ENCODE peak calls at places on chromosomes 5 and 9, in four cellular contexts. One of them, this sample, is unnamed.

GRCh38 chr5:42423285-42424152 is at the start of gene GHR:
- DNase-seq in esophagus squamous epithelium: no peak
- DNase-seq in tibial nerve: peak; percentile 79
- DNase-seq in spleen: peak; percentile 80
- DNase-seq in this sample: peak; percentile 55

GRCh38 chr5:133400831-133401351 is 211.4 kb downstream of the FSTL4 start:
- DNase-seq in spleen: peak; percentile 59
- DNase-seq in tibial nerve: no peak
- DNase-seq in esophagus squamous epithelium: no peak
- DNase-seq in this sample: no peak

GRCh38 chr5:176692326-176692725 is 45.0 kb downstream of the TSPAN17 start:
- DNase-seq in spleen: no peak
- DNase-seq in tibial nerve: no peak
- DNase-seq in esophagus squamous epithelium: no peak
- DNase-seq in this sample: no peak

GRCh38 chr9:86093788-86094555 is 5.4 kb downstream of the GOLM1 start:
- DNase-seq in esophagus squamous epithelium: no peak
- DNase-seq in spleen: no peak
- DNase-seq in tibial nerve: no peak
- DNase-seq in this sample: no peak

GRCh38 chr9:96646081-96646991 is 8.8 kb downstream of the PRXL2C start:
- DNase-seq in esophagus squamous epithelium: no peak
- DNase-seq in spleen: no peak
- DNase-seq in tibial nerve: peak; percentile 14
- DNase-seq in this sample: no peak

GRCh38 chr5:55331321-55331720 is 23.5 kb downstream of the MTREX start:
- DNase-seq in esophagus squamous epithelium: no peak
- DNase-seq in tibial nerve: no peak
- DNase-seq in spleen: no peak
- DNase-seq in this sample: no peak

GRCh38 chr9:7293091-7293490 is 506.5 kb downstream of the DMAC1 start:
- DNase-seq in esophagus squamous epithelium: no peak
- DNase-seq in tibial nerve: no peak
- DNase-seq in spleen: no peak
- DNase-seq in this sample: no peak

GRCh38 chr9:2276296-2276695 is 261.1 kb downstream of the SMARCA2 start:
- DNase-seq in spleen: no peak
- DNase-seq in esophagus squamous epithelium: no peak
- DNase-seq in tibial nerve: no peak
- DNase-seq in this sample: no peak

GRCh38 chr9:69120380-69121154 is 53.5 kb upstream of the TJP2 start:
- DNase-seq in esophagus squamous epithelium: no peak
- DNase-seq in spleen: no peak
- DNase-seq in tibial nerve: no peak
- DNase-seq in this sample: no peak

GRCh38 chr5:26945881-26946280 is 92.5 kb downstream of the CDH9 start:
- DNase-seq in spleen: no peak
- DNase-seq in tibial nerve: no peak
- DNase-seq in esophagus squamous epithelium: no peak
- DNase-seq in this sample: no peak

GRCh38 chr5:80239680-80240367 is 16.0 kb downstream of the SERINC5 start:
- DNase-seq in esophagus squamous epithelium: no peak
- DNase-seq in spleen: no peak
- DNase-seq in tibial nerve: no peak
- DNase-seq in this sample: no peak

GRCh38 chr5:2017540-2018389 is 135.0 kb upstream of the IRX4 start:
- DNase-seq in spleen: no peak
- DNase-seq in esophagus squamous epithelium: no peak
- DNase-seq in tibial nerve: no peak
- DNase-seq in this sample: no peak

GRCh38 chr5:35815089-35815936 is 41.4 kb upstream of the IL7R start:
- DNase-seq in tibial nerve: no peak
- DNase-seq in esophagus squamous epithelium: no peak
- DNase-seq in spleen: no peak
- DNase-seq in this sample: no peak

GRCh38 chr9:14298607-14299022 is 15.3 kb downstream of the NFIB start:
- DNase-seq in esophagus squamous epithelium: no peak
- DNase-seq in spleen: no peak
- DNase-seq in tibial nerve: no peak
- DNase-seq in this sample: no peak

GRCh38 chr9:76894198-76894597 is 11.7 kb downstream of the PRUNE2 start:
- DNase-seq in spleen: no peak
- DNase-seq in tibial nerve: no peak
- DNase-seq in esophagus squamous epithelium: no peak
- DNase-seq in this sample: peak; percentile 48
- H3K27ac ChIP-seq in spleen: no peak overlapping the region
- H3K27ac ChIP-seq in tibial nerve: peak overlapping the region; percentile 21
- H3K27ac ChIP-seq in esophagus squamous epithelium: peak overlapping the region; percentile 82
- H3K27ac ChIP-seq in this sample: peak overlapping the region; percentile 90

DNA sequence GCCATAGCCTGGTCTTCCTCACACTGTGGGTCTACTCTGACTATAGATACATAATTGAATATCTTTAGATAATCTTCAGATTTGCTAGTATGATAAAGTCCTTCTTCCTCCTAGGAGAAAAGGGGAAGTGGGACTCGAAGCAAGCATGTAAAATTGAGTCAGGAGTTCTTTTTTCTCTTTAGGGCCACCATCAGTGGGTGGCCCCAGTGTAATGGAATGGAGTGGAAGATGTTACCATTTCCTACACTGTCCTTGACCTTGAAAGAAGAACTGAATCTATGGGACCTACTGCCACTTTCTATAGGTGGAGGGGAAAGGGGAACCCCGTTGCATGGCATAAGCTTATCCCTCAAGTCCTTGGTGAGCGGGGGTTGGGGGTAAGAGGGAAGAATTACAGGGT is 44.9 kb upstream of the SUB1 start:
- DNase-seq in esophagus squamous epithelium: no peak
- DNase-seq in spleen: no peak
- DNase-seq in tibial nerve: no peak
- DNase-seq in this sample: no peak
- H3K27ac ChIP-seq in esophagus squamous epithelium: no peak overlapping the region
- H3K27ac ChIP-seq in spleen: no peak overlapping the region
- H3K27ac ChIP-seq in tibial nerve: no peak overlapping the region
- H3K27ac ChIP-seq in this sample: no peak overlapping the region

GRCh38 chr5:96196890-96197289 is 235.2 kb upstream of the ELL2 start:
- DNase-seq in tibial nerve: no peak
- DNase-seq in spleen: no peak
- DNase-seq in esophagus squamous epithelium: no peak
- DNase-seq in this sample: no peak

GRCh38 chr5:96193946-96194345 is 232.3 kb upstream of the ELL2 start:
- DNase-seq in spleen: no peak
- DNase-seq in tibial nerve: no peak
- DNase-seq in esophagus squamous epithelium: no peak
- DNase-seq in this sample: no peak

GRCh38 chr5:96194597-96194996 is 232.9 kb upstream of the ELL2 start:
- DNase-seq in spleen: no peak
- DNase-seq in tibial nerve: no peak
- DNase-seq in esophagus squamous epithelium: no peak
- DNase-seq in this sample: no peak

GRCh38 chr5:96196407-96196806 is 234.8 kb upstream of the ELL2 start:
- DNase-seq in esophagus squamous epithelium: no peak
- DNase-seq in spleen: no peak
- DNase-seq in tibial nerve: no peak
- DNase-seq in this sample: no peak

GRCh38 chr5:96195053-96195452 is 233.4 kb upstream of the ELL2 start:
- DNase-seq in tibial nerve: no peak
- DNase-seq in spleen: no peak
- DNase-seq in esophagus squamous epithelium: no peak
- DNase-seq in this sample: no peak
- H3K27ac ChIP-seq in tibial nerve: no peak overlapping the region
- H3K27ac ChIP-seq in spleen: no peak overlapping the region
- H3K27ac ChIP-seq in esophagus squamous epithelium: no peak overlapping the region
- H3K27ac ChIP-seq in this sample: no peak overlapping the region

DNA sequence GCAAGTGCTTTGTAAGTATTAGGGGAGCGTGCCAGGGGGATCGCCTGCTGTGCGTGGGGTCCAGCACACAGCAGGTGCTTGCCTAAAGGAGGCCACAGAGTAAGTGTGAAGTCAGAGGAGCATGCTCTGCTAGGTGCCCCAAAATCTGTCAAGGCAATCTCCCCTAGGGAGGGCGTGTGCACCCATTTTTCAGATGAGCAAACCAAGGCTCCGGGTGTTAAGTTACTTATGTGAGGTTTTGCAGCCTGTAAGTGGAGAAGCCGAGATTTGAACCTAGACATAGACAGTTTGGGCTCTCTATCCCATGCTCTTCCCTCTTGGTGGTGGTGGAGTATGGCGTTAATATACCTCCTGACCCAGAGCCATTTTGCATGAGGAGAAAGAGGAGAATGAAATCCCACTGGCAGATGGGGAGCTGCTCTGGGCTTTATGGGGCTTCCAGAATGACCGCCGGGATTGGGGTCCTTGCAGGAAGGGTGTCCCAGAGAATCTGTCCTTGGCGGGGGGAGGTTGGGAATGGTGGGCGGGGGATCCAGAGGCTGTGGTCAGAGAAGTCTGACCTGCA is 14.1 kb downstream of the NDST1 start:
- DNase-seq in esophagus squamous epithelium: no peak
- DNase-seq in spleen: no peak
- DNase-seq in tibial nerve: no peak
- DNase-seq in this sample: no peak
- H3K27ac ChIP-seq in esophagus squamous epithelium: peak overlapping the region; percentile 7
- H3K27ac ChIP-seq in spleen: no peak overlapping the region
- H3K27ac ChIP-seq in tibial nerve: peak overlapping the region; percentile 55
- H3K27ac ChIP-seq in this sample: peak overlapping the region; percentile 87

GRCh38 chr9:108184009-108184408 is 671.8 kb downstream of the ACTL7B start:
- DNase-seq in spleen: no peak
- DNase-seq in esophagus squamous epithelium: no peak
- DNase-seq in tibial nerve: no peak
- DNase-seq in this sample: no peak
- H3K27ac ChIP-seq in spleen: no peak overlapping the region
- H3K27ac ChIP-seq in esophagus squamous epithelium: no peak overlapping the region
- H3K27ac ChIP-seq in tibial nerve: no peak overlapping the region
- H3K27ac ChIP-seq in this sample: no peak overlapping the region

GRCh38 chr5:119366537-119366874 is 10.7 kb downstream of the TNFAIP8 start:
- DNase-seq in spleen: no peak
- DNase-seq in esophagus squamous epithelium: no peak
- DNase-seq in tibial nerve: no peak
- DNase-seq in this sample: no peak

GRCh38 chr5:119368238-119368630 is 12.4 kb downstream of the TNFAIP8 start:
- DNase-seq in tibial nerve: no peak
- DNase-seq in spleen: no peak
- DNase-seq in esophagus squamous epithelium: no peak
- DNase-seq in this sample: no peak

GRCh38 chr5:119370521-119370920 is 14.7 kb downstream of the TNFAIP8 start:
- DNase-seq in tibial nerve: no peak
- DNase-seq in esophagus squamous epithelium: no peak
- DNase-seq in spleen: no peak
- DNase-seq in this sample: no peak

GRCh38 chr5:119365847-119366536 is 10.2 kb downstream of the TNFAIP8 start:
- DNase-seq in esophagus squamous epithelium: no peak
- DNase-seq in spleen: no peak
- DNase-seq in tibial nerve: no peak
- DNase-seq in this sample: no peak

DNA sequence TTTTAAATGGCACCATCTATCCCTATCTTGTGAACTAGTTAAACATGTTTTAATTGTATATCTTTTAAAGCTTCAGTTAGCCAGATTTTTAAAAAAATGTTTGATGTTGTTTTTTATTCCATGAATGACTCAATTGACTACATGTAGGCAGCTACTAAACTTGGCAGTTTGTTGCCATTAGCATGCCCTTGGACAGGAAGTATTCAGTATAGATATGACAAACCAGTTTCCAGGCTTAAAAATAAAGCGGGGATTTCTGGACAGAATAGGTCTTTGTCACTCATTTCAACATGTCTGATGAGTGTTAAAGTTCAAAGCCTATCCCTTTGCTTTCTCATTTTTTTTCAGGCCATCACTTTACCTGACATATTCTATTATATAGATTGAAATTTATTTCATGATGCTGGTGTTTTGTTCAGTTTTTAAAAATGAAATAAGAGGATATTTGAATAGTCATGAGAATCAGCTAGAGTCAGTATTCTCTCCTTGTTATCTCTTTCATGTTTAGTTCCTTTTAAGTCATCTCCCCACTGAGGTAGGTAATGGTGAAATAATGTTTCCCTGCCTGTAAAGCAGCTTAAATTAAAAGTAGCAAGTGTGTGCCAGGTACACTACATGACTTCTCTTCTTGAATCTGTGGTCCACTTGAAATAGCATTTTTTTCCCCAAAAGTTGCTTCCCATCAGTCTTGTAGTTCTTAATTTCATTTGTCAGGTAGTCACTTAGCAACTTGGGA is 11.9 kb downstream of the TNFAIP8 start:
- DNase-seq in tibial nerve: no peak
- DNase-seq in spleen: no peak
- DNase-seq in esophagus squamous epithelium: no peak
- DNase-seq in this sample: no peak
- H3K27ac ChIP-seq in tibial nerve: no peak overlapping the region
- H3K27ac ChIP-seq in spleen: peak overlapping the region; percentile 74
- H3K27ac ChIP-seq in esophagus squamous epithelium: peak overlapping the region; percentile 74
- H3K27ac ChIP-seq in this sample: no peak overlapping the region

GRCh38 chr5:134458676-134459403 is 47.2 kb upstream of the CDKN2AIPNL start:
- DNase-seq in spleen: peak; percentile 51
- DNase-seq in tibial nerve: no peak
- DNase-seq in esophagus squamous epithelium: no peak
- DNase-seq in this sample: no peak

GRCh38 chr5:134459491-134459890 is 47.8 kb upstream of the CDKN2AIPNL start:
- DNase-seq in tibial nerve: no peak
- DNase-seq in spleen: peak; percentile 54
- DNase-seq in esophagus squamous epithelium: no peak
- DNase-seq in this sample: no peak

GRCh38 chr5:134456825-134457224 is 45.1 kb upstream of the CDKN2AIPNL start:
- DNase-seq in tibial nerve: no peak
- DNase-seq in esophagus squamous epithelium: no peak
- DNase-seq in spleen: no peak
- DNase-seq in this sample: no peak

GRCh38 chr5:134458234-134458633 is 46.6 kb upstream of the CDKN2AIPNL start:
- DNase-seq in tibial nerve: peak; percentile 25
- DNase-seq in esophagus squamous epithelium: no peak
- DNase-seq in spleen: peak; percentile 70
- DNase-seq in this sample: no peak

DNA sequence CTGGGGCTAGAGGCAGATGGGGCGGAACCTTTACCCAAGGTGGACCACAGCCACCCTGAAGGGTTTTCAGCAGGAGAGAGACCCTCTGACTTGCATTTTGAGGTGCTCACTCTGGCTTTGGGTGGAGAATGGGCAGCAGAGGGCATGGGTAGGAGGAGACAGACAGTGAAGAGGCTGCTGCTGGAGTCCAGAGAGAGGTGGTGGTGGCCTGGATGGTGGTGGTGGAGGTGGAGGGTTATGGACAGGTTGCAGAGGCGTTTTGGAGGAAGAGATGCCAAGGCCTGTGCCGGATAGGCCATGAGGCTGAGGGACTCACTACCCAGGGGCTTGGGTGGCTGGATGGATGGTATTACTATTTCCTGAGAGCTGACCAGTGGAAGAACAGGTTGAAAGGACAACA is 46.1 kb upstream of the CDKN2AIPNL start:
- DNase-seq in esophagus squamous epithelium: no peak
- DNase-seq in spleen: peak; percentile 63
- DNase-seq in tibial nerve: no peak
- DNase-seq in this sample: no peak
- H3K27ac ChIP-seq in esophagus squamous epithelium: peak overlapping the region; percentile 2
- H3K27ac ChIP-seq in spleen: no peak overlapping the region
- H3K27ac ChIP-seq in tibial nerve: no peak overlapping the region
- H3K27ac ChIP-seq in this sample: no peak overlapping the region

GRCh38 chr9:113720495-113720894 is 155.6 kb upstream of the ZNF618 start:
- DNase-seq in esophagus squamous epithelium: no peak
- DNase-seq in spleen: no peak
- DNase-seq in tibial nerve: no peak
- DNase-seq in this sample: no peak
- H3K27ac ChIP-seq in esophagus squamous epithelium: no peak overlapping the region
- H3K27ac ChIP-seq in spleen: no peak overlapping the region
- H3K27ac ChIP-seq in tibial nerve: no peak overlapping the region
- H3K27ac ChIP-seq in this sample: no peak overlapping the region